ENCODE peak calls at places on chromosomes 16 and 17, in nine cellular contexts. E is pancreas, G is T1000, W is mucosa of descending colon, B is fibroblast of pulmonary artery, S is anterior cingulate cortex, O is LoVo, V is Right ventricle myocardium superior, X is T-helper 9 cell. F is an unnamed sample.

GRCh38 chr17:75442168-75443103 is 14.0 kb upstream of the TMEM94 start:
- DNase-seq in E (no peak), G (no peak), W (no peak), B (peak), S (no peak), O (no peak), V (no peak), X (no peak), F (no peak)

GRCh38 chr17:59093145-59093701 is 13.5 kb downstream of the TRIM37 start:
- DNase-seq in E (no peak), G (no peak), W (no peak), B (no peak), S (no peak), O (no peak), V (no peak), X (no peak), F (no peak)

GRCh38 chr17:28142355-28142754 is 99.9 kb downstream of the NLK start:
- DNase-seq in E (no peak), G (no peak), W (no peak), B (no peak), S (no peak), O (no peak), V (no peak), X (no peak), F (no peak)

GRCh38 chr16:48831081-48831722 is 221.2 kb upstream of the N4BP1 start:
- DNase-seq in E (no peak), G (no peak), W (no peak), B (no peak), S (no peak), O (no peak), V (no peak), X (no peak), F (no peak)

GRCh38 chr17:6077746-6078145 is 7.6 kb downstream of the WSCD1 start:
- DNase-seq in E (no peak), G (no peak), W (no peak), B (no peak), S (no peak), O (no peak), V (no peak), X (no peak), F (no peak)

GRCh38 chr16:11890231-11890630 is 25.5 kb downstream of the GSPT1 start:
- DNase-seq in E (no peak), G (no peak), W (no peak), B (no peak), S (no peak), O (no peak), V (no peak), X (no peak), F (no peak)

GRCh38 chr17:77228224-77229215 is 87.8 kb downstream of the SEC14L1 start:
- DNase-seq in E (no peak), G (no peak), W (no peak), B (no peak), S (no peak), O (no peak), V (no peak), X (no peak), F (no peak)

GRCh38 chr16:55672471-55672870 is 16.7 kb downstream of the SLC6A2 start:
- DNase-seq in E (no peak), G (peak), W (peak), B (peak), S (no peak), O (no peak), V (peak), X (no peak), F (no peak)

GRCh38 chr17:38330941-38331411 is 12.8 kb downstream of the GPR179 start:
- DNase-seq in E (no peak), G (no peak), W (no peak), B (no peak), S (no peak), O (no peak), V (no peak), X (no peak), F (no peak)

GRCh38 chr17:64535357-64535756 is 28.6 kb downstream of the CEP95 start:
- DNase-seq in E (no peak), G (no peak), W (no peak), B (no peak), S (no peak), O (no peak), V (no peak), X (no peak), F (no peak)

GRCh38 chr16:5216681-5217080 is 119.1 kb upstream of the EEF2KMT start:
- DNase-seq in E (no peak), G (no peak), W (no peak), B (no peak), S (no peak), O (no peak), V (no peak), X (no peak), F (no peak)

GRCh38 chr16:31130336-31130812 is 5.2 kb downstream of the PRSS8 start:
- DNase-seq in E (no peak), G (no peak), W (no peak), B (no peak), S (no peak), O (no peak), V (peak), X (no peak), F (no peak)

GRCh38 chr16:57859331-57859730 is 57.0 kb upstream of the KIFC3 start:
- DNase-seq in E (no peak), G (no peak), W (no peak), B (peak), S (no peak), O (no peak), V (no peak), X (no peak), F (no peak)

GRCh38 chr16:25978227-25978626 is 286.5 kb downstream of the HS3ST4 start:
- DNase-seq in E (no peak), G (no peak), W (no peak), B (no peak), S (no peak), O (no peak), V (no peak), X (no peak), F (no peak)

GRCh38 chr16:87305505-87306391 is 11.4 kb downstream of the C16orf95 start:
- DNase-seq in E (no peak), G (no peak), W (peak), B (peak), S (no peak), O (no peak), V (no peak), X (no peak), F (no peak)

GRCh38 chr16:57694191-57694555 is 433 bp upstream of the DRC7 start:
- DNase-seq in E (peak), G (no peak), W (no peak), B (no peak), S (no peak), O (no peak), V (no peak), X (no peak), F (no peak)

GRCh38 chr16:28845173-28846079 is 722 bp downstream of the TUFM start:
- DNase-seq in E (no peak), G (no peak), W (peak), B (peak), S (no peak), O (peak), V (peak), X (no peak), F (no peak)

GRCh38 chr17:37220609-37220953 is 155.2 kb upstream of the C17orf78 start:
- DNase-seq in E (no peak), G (no peak), W (peak), B (peak), S (no peak), O (no peak), V (no peak), X (no peak), F (peak)

GRCh38 chr17:50312311-50312710 is 33.6 kb upstream of the XYLT2 start:
- DNase-seq in E (no peak), G (no peak), W (no peak), B (no peak), S (no peak), O (no peak), V (no peak), X (no peak), F (no peak)

GRCh38 chr16:2774161-2774891 is 2.8 kb downstream of the ELOB start:
- DNase-seq in E (no peak), G (no peak), W (no peak), B (no peak), S (no peak), O (no peak), V (peak), X (no peak), F (no peak)

GRCh38 chr16:48378836-48379235 is 6.4 kb downstream of the SIAH1 start:
- DNase-seq in E (no peak), G (no peak), W (no peak), B (no peak), S (no peak), O (no peak), V (no peak), X (no peak), F (no peak)

GRCh38 chr17:7922499-7923289 is 6.6 kb upstream of the RNF227 start:
- DNase-seq in E (peak), G (peak), W (peak), B (peak), S (peak), O (no peak), V (peak), X (peak), F (peak)

GRCh38 chr17:58187063-58187462 is 5.5 kb upstream of the EPX start:
- DNase-seq in E (no peak), G (no peak), W (no peak), B (no peak), S (no peak), O (no peak), V (no peak), X (no peak), F (no peak)

GRCh38 chr16:77945126-77945525 is 77.2 kb upstream of the CLEC3A start:
- DNase-seq in E (no peak), G (no peak), W (no peak), B (no peak), S (no peak), O (no peak), V (no peak), X (no peak), F (no peak)

GRCh38 chr17:8872036-8872704 is 4.7 kb upstream of the PIK3R6 start:
- DNase-seq in E (no peak), G (no peak), W (no peak), B (no peak), S (no peak), O (no peak), V (no peak), X (no peak), F (no peak)

GRCh38 chr16:89629827-89630610 is 16.6 kb downstream of the DPEP1 start:
- DNase-seq in E (no peak), G (no peak), W (peak), B (no peak), S (no peak), O (no peak), V (no peak), X (no peak), F (no peak)

GRCh38 chr16:66695935-66696668 is 441 bp downstream of the CMTM4 start:
- DNase-seq in E (peak), G (no peak), W (peak), B (peak), S (no peak), O (peak), V (peak), X (peak), F (no peak)

F was measured in frontal cortex.